ENCODE peak calls at places on chromosomes 7 and 10, in eight cellular contexts. V is neural crest cell; M is Right ventricle myocardium superior; J is T follicular helper cell; U is psoas muscle; E is NCI-H1105 treated with DMSO at 0.1 percent for 48 hours; R is tibial nerve; P is stimulated activated naive CD8-positive, alpha-beta T cell treated with anti-CD3 and anti-CD28 coated beads, Interleukin-15, amount 100 ng/mL, for 72 hours. H is an unnamed sample.

GRCh38 chr7:101933028-101933427 is 115.6 kb downstream of the CUX1 start:
- DNase-seq in V (no peak), M (no peak), J (no peak), U (no peak), E (no peak), R (no peak), P (no peak), H (no peak)

GRCh38 chr10:50576245-50576815 is 47.4 kb downstream of the SGMS1 start:
- DNase-seq in V (no peak), M (no peak), J (no peak), U (no peak), E (no peak), R (no peak), P (no peak), H (peak; percentile 56)

GRCh38 chr7:148882668-148883232 is 1.3 kb downstream of the EZH2 start:
- DNase-seq in V (no peak), M (no peak), J (no peak), U (no peak), E (peak; percentile 29), R (no peak), P (no peak), H (no peak)

GRCh38 chr7:99003419-99003818 is 125.1 kb downstream of the TRRAP start:
- DNase-seq in V (no peak), M (no peak), J (no peak), U (no peak), E (no peak), R (no peak), P (no peak), H (no peak)

GRCh38 chr10:68989317-68989990 is 851 bp downstream of the KIFBP start:
- DNase-seq in V (peak; percentile 16), M (no peak), J (no peak), U (no peak), E (no peak), R (no peak), P (no peak), H (no peak)

GRCh38 chr10:34789993-34790506 is 25.0 kb downstream of the PARD3 start:
- DNase-seq in V (no peak), M (no peak), J (no peak), U (no peak), E (no peak), R (no peak), P (no peak), H (no peak)

GRCh38 chr7:130337410-130337971 is 7.1 kb upstream of the CPA5 start:
- DNase-seq in V (no peak), M (no peak), J (no peak), U (no peak), E (no peak), R (no peak), P (no peak), H (no peak)

GRCh38 chr10:17793041-17793440 is 16.1 kb upstream of the MRC1 start:
- DNase-seq in V (no peak), M (no peak), J (no peak), U (no peak), E (no peak), R (no peak), P (no peak), H (no peak)

GRCh38 chr10:97096327-97097153 is 89.2 kb downstream of the SLIT1 start:
- DNase-seq in V (no peak), M (peak; percentile 85), J (no peak), U (peak; percentile 60), E (no peak), R (no peak), P (peak; percentile 11), H (peak; percentile 56)

GRCh38 chr10:8534089-8534488 is 479.6 kb downstream of the GATA3 start:
- DNase-seq in V (no peak), M (no peak), J (no peak), U (no peak), E (no peak), R (no peak), P (no peak), H (no peak)

GRCh38 chr10:102509387-102509786 is 5.6 kb downstream of the SUFU start:
- DNase-seq in V (no peak), M (no peak), J (no peak), U (no peak), E (no peak), R (no peak), P (no peak), H (no peak)

GRCh38 chr7:127393370-127394058 is 1.0 kb upstream of the ZNF800 start:
- DNase-seq in V (no peak), M (peak; percentile 44), J (no peak), U (peak; percentile 50), E (peak; percentile 75), R (peak; percentile 30), P (no peak), H (no peak)

GRCh38 chr10:121205625-121206024 is 354.5 kb downstream of the WDR11 start:
- DNase-seq in V (no peak), M (no peak), J (no peak), U (no peak), E (peak; percentile 4), R (no peak), P (no peak), H (no peak)

GRCh38 chr7:36227223-36227622 is 74.2 kb downstream of the EEPD1 start:
- DNase-seq in V (no peak), M (no peak), J (no peak), U (peak; percentile 71), E (no peak), R (peak; percentile 57), P (no peak), H (no peak)

GRCh38 chr10:32318476-32318896 is 28.5 kb downstream of the EPC1 start:
- DNase-seq in V (no peak), M (no peak), J (no peak), U (no peak), E (no peak), R (peak; percentile 20), P (no peak), H (no peak)

GRCh38 chr10:52875341-52875740 is 102.8 kb upstream of the MBL2 start:
- DNase-seq in V (no peak), M (no peak), J (no peak), U (no peak), E (no peak), R (no peak), P (no peak), H (no peak)

GRCh38 chr10:63722537-63722936 is 201.3 kb downstream of the REEP3 start:
- DNase-seq in V (no peak), M (no peak), J (no peak), U (peak; percentile 43), E (no peak), R (no peak), P (no peak), H (no peak)

GRCh38 chr7:76303829-76304505 is 1.5 kb downstream of the HSPB1 start:
- DNase-seq in V (no peak), M (peak; percentile 39), J (no peak), U (peak; percentile 80), E (no peak), R (no peak), P (no peak), H (no peak)

GRCh38 chr7:38321515-38321944 is 48.1 kb upstream of the TARP start:
- DNase-seq in V (no peak), M (no peak), J (no peak), U (no peak), E (no peak), R (no peak), P (no peak), H (no peak)

H was measured in head of caudate nucleus.